ENCODE peak calls at places on chromosomes 16 and 17, in ten cellular contexts. W is non-pigmented ciliary epithelial cell; N is Right ventricle myocardium superior; K is activated CD4-positive, CD25-positive, alpha-beta regulatory T cell; O is AG04449; C is stimulated activated CD8-positive, alpha-beta memory T cell treated with anti-CD3 and anti-CD28 coated beads, Interleukin-12 subunit alpha, Interleukin-12 subunit beta, amount 100 ng/mL, for 4 hours; L is heart right ventricle; M is T-helper 17 cell; G is T-helper 1 cell; T is GM23338. A is an unnamed sample.

GRCh38 chr16:67653131-67654068 is 6.7 kb downstream of the ACD start:
- DNase-seq in W (no peak), N (no peak), K (no peak), O (no peak), C (no peak), L (no peak), M (no peak), G (no peak), T (no peak), A (no peak)

GRCh38 chr17:78797213-78797612 is 15.1 kb upstream of the CYTH1 start:
- DNase-seq in W (no peak), N (no peak), K (no peak), O (no peak), C (no peak), L (no peak), M (no peak), G (no peak), T (no peak), A (no peak)

GRCh38 chr17:42365136-42365535 is 23.1 kb downstream of the STAT3 start:
- DNase-seq in W (peak; percentile 78), N (no peak), K (no peak), O (no peak), C (no peak), L (no peak), M (no peak), G (no peak), T (no peak), A (no peak)

GRCh38 chr16:69243479-69243878 is 56.5 kb downstream of the SNTB2 start:
- DNase-seq in W (peak; percentile 46), N (no peak), K (no peak), O (peak; percentile 61), C (no peak), L (no peak), M (no peak), G (no peak), T (no peak), A (no peak)

GRCh38 chr16:74724820-74725549 is 24.3 kb upstream of the MLKL start:
- DNase-seq in W (peak; percentile 52), N (no peak), K (no peak), O (peak; percentile 29), C (no peak), L (no peak), M (no peak), G (no peak), T (no peak), A (no peak)

GRCh38 chr16:77877712-77878111 is 89.3 kb downstream of the VAT1L start:
- DNase-seq in W (peak; percentile 92), N (no peak), K (no peak), O (no peak), C (no peak), L (no peak), M (no peak), G (no peak), T (no peak), A (no peak)

GRCh38 chr17:194844-195602 is 13.6 kb upstream of the DOC2B start:
- DNase-seq in W (no peak), N (peak; percentile 37), K (no peak), O (no peak), C (no peak), L (no peak), M (no peak), G (no peak), T (no peak), A (no peak)

GRCh38 chr16:391885-392335 is 5.1 kb upstream of the NME4 start:
- DNase-seq in W (peak; percentile 17), N (no peak), K (peak; percentile 56), O (no peak), C (peak; percentile 75), L (no peak), M (peak; percentile 41), G (peak; percentile 73), T (peak; percentile 86), A (peak; percentile 68)

GRCh38 chr16:87954361-87954760 is 3.1 kb downstream of the BANP start:
- DNase-seq in W (no peak), N (peak; percentile 68), K (no peak), O (no peak), C (no peak), L (no peak), M (no peak), G (no peak), T (no peak), A (no peak)

GRCh38 chr17:32342603-32343325 is 791 bp upstream of the C17orf75 start:
- DNase-seq in W (no peak), N (no peak), K (no peak), O (no peak), C (no peak), L (no peak), M (no peak), G (no peak), T (no peak), A (no peak)

GRCh38 chr16:11836653-11837244 is 14.6 kb downstream of the RSL1D1 start:
- DNase-seq in W (peak; percentile 75), N (no peak), K (no peak), O (no peak), C (no peak), L (no peak), M (no peak), G (no peak), T (peak; percentile 53), A (no peak)

GRCh38 chr17:17088104-17088485 is 45.8 kb downstream of the MPRIP start:
- DNase-seq in W (no peak), N (no peak), K (no peak), O (no peak), C (no peak), L (no peak), M (no peak), G (no peak), T (no peak), A (no peak)

GRCh38 chr17:76822184-76822778 is 45.9 kb upstream of the MGAT5B start:
- DNase-seq in W (no peak), N (no peak), K (no peak), O (no peak), C (no peak), L (no peak), M (no peak), G (no peak), T (no peak), A (no peak)

GRCh38 chr17:81980752-81981239 is 3.4 kb downstream of the ASPSCR1 start:
- DNase-seq in W (no peak), N (no peak), K (no peak), O (no peak), C (no peak), L (no peak), M (no peak), G (no peak), T (no peak), A (no peak)

GRCh38 chr16:1832831-1833454 is 5.9 kb downstream of the FAHD1 start:
- DNase-seq in W (no peak), N (no peak), K (no peak), O (no peak), C (no peak), L (no peak), M (no peak), G (no peak), T (no peak), A (no peak)

GRCh38 chr17:491086-492014 is 138.7 kb upstream of the RPH3AL start:
- DNase-seq in W (no peak), N (peak; percentile 80), K (no peak), O (no peak), C (peak; percentile 14), L (peak; percentile 43), M (peak; percentile 17), G (no peak), T (peak; percentile 77), A (no peak)

GRCh38 chr16:14302031-14302398 is 230.9 kb downstream of the MRTFB start:
- DNase-seq in W (no peak), N (peak; percentile 75), K (no peak), O (no peak), C (no peak), L (peak; percentile 45), M (no peak), G (no peak), T (peak; percentile 69), A (no peak)

GRCh38 chr17:39867891-39868553 is at the start of gene ZPBP2:
- DNase-seq in W (no peak), N (no peak), K (peak; percentile 10), O (no peak), C (peak; percentile 24), L (no peak), M (no peak), G (peak; percentile 49), T (peak; percentile 58), A (no peak)

GRCh38 chr17:35515027-35515426 is 22.5 kb downstream of the SLFN12L start:
- DNase-seq in W (no peak), N (no peak), K (no peak), O (no peak), C (no peak), L (no peak), M (no peak), G (no peak), T (no peak), A (no peak)

GRCh38 chr16:51391798-51392511 is 240.9 kb upstream of the SALL1 start:
- DNase-seq in W (no peak), N (no peak), K (no peak), O (no peak), C (no peak), L (no peak), M (no peak), G (no peak), T (peak; percentile 88), A (no peak)

GRCh38 chr17:7383742-7384488 is 3.0 kb downstream of the TNK1 start:
- DNase-seq in W (no peak), N (peak; percentile 66), K (peak; percentile 44), O (no peak), C (peak; percentile 68), L (no peak), M (peak; percentile 75), G (peak; percentile 82), T (peak; percentile 91), A (no peak)

GRCh38 chr17:46195217-46195855 is 2.1 kb upstream of the KANSL1 start:
- DNase-seq in W (no peak), N (no peak), K (no peak), O (no peak), C (no peak), L (no peak), M (no peak), G (no peak), T (no peak), A (no peak)

GRCh38 chr17:57818066-57818465 is 31.8 kb downstream of the MRPS23 start:
- DNase-seq in W (no peak), N (no peak), K (no peak), O (no peak), C (no peak), L (no peak), M (no peak), G (no peak), T (no peak), A (no peak)

GRCh38 chr17:13575922-13576419 is 25.8 kb downstream of the HS3ST3A1 start:
- DNase-seq in W (no peak), N (no peak), K (no peak), O (no peak), C (no peak), L (no peak), M (no peak), G (no peak), T (peak; percentile 89), A (no peak)

GRCh38 chr16:87784812-87785211 is 19.0 kb upstream of the KLHDC4 start:
- DNase-seq in W (no peak), N (no peak), K (no peak), O (no peak), C (no peak), L (no peak), M (no peak), G (no peak), T (no peak), A (no peak)

GRCh38 chr17:39738568-39738901 is 797 bp downstream of the GRB7 start:
- DNase-seq in W (no peak), N (no peak), K (no peak), O (no peak), C (peak; percentile 8), L (no peak), M (peak; percentile 63), G (no peak), T (peak; percentile 79), A (no peak)

A was measured in NCI-H1694.